ENCODE peak calls at places on chromosomes 6 and 20, in ten cellular contexts. One of them, this sample, is unnamed.

GRCh38 chr6:44662461-44663121 is 275.1 kb downstream of the CDC5L start:
- DNase-seq in NCI-H226: peak
- DNase-seq in DMS 273 treated with DMSO at 0.1 percent for 48 hours: no peak
- DNase-seq in GM23338: peak
- DNase-seq in fibroblast of lung: no peak
- DNase-seq in ELR: peak
- DNase-seq in psoas muscle: no peak
- DNase-seq in hypothalamus: no peak
- DNase-seq in A549: no peak
- DNase-seq in dorsolateral prefrontal cortex: no peak
- DNase-seq in this sample: no peak

GRCh38 chr6:105226598-105227291 is 46.9 kb upstream of the POPDC3 start:
- DNase-seq in NCI-H226: no peak
- DNase-seq in DMS 273 treated with DMSO at 0.1 percent for 48 hours: no peak
- DNase-seq in GM23338: no peak
- DNase-seq in fibroblast of lung: no peak
- DNase-seq in ELR: peak
- DNase-seq in psoas muscle: no peak
- DNase-seq in hypothalamus: no peak
- DNase-seq in A549: no peak
- DNase-seq in dorsolateral prefrontal cortex: no peak
- DNase-seq in this sample: no peak

GRCh38 chr6:46655803-46656202 is 3.0 kb downstream of the SLC25A27 start:
- DNase-seq in NCI-H226: no peak
- DNase-seq in DMS 273 treated with DMSO at 0.1 percent for 48 hours: no peak
- DNase-seq in GM23338: peak
- DNase-seq in fibroblast of lung: no peak
- DNase-seq in ELR: peak
- DNase-seq in psoas muscle: no peak
- DNase-seq in hypothalamus: no peak
- DNase-seq in A549: peak
- DNase-seq in dorsolateral prefrontal cortex: no peak
- DNase-seq in this sample: no peak

GRCh38 chr6:128007658-128008057 is 106.8 kb upstream of the THEMIS start:
- DNase-seq in NCI-H226: no peak
- DNase-seq in DMS 273 treated with DMSO at 0.1 percent for 48 hours: no peak
- DNase-seq in GM23338: no peak
- DNase-seq in fibroblast of lung: peak
- DNase-seq in ELR: no peak
- DNase-seq in psoas muscle: no peak
- DNase-seq in hypothalamus: no peak
- DNase-seq in A549: no peak
- DNase-seq in dorsolateral prefrontal cortex: no peak
- DNase-seq in this sample: no peak

GRCh38 chr6:144909753-144910280 is 624.7 kb downstream of the UTRN start:
- DNase-seq in NCI-H226: no peak
- DNase-seq in DMS 273 treated with DMSO at 0.1 percent for 48 hours: no peak
- DNase-seq in GM23338: no peak
- DNase-seq in fibroblast of lung: no peak
- DNase-seq in ELR: peak
- DNase-seq in psoas muscle: no peak
- DNase-seq in hypothalamus: no peak
- DNase-seq in A549: no peak
- DNase-seq in dorsolateral prefrontal cortex: no peak
- DNase-seq in this sample: peak

GRCh38 chr6:17725083-17725482 is 18.4 kb upstream of the NUP153 start:
- DNase-seq in NCI-H226: peak
- DNase-seq in DMS 273 treated with DMSO at 0.1 percent for 48 hours: peak
- DNase-seq in GM23338: peak
- DNase-seq in fibroblast of lung: peak
- DNase-seq in ELR: peak
- DNase-seq in psoas muscle: no peak
- DNase-seq in hypothalamus: no peak
- DNase-seq in A549: no peak
- DNase-seq in dorsolateral prefrontal cortex: no peak
- DNase-seq in this sample: peak

GRCh38 chr6:133432021-133432989 is 191.1 kb downstream of the EYA4 start:
- DNase-seq in NCI-H226: no peak
- DNase-seq in DMS 273 treated with DMSO at 0.1 percent for 48 hours: peak
- DNase-seq in GM23338: peak
- DNase-seq in fibroblast of lung: no peak
- DNase-seq in ELR: no peak
- DNase-seq in psoas muscle: peak
- DNase-seq in hypothalamus: no peak
- DNase-seq in A549: no peak
- DNase-seq in dorsolateral prefrontal cortex: no peak
- DNase-seq in this sample: no peak

GRCh38 chr20:46688151-46689081 is 828 bp downstream of the TP53RK start:
- DNase-seq in NCI-H226: no peak
- DNase-seq in DMS 273 treated with DMSO at 0.1 percent for 48 hours: no peak
- DNase-seq in GM23338: no peak
- DNase-seq in fibroblast of lung: peak
- DNase-seq in ELR: peak
- DNase-seq in psoas muscle: no peak
- DNase-seq in hypothalamus: no peak
- DNase-seq in A549: no peak
- DNase-seq in dorsolateral prefrontal cortex: no peak
- DNase-seq in this sample: no peak

GRCh38 chr6:67300430-67301040 is 1334.5 kb upstream of the ADGRB3 start:
- DNase-seq in NCI-H226: no peak
- DNase-seq in DMS 273 treated with DMSO at 0.1 percent for 48 hours: no peak
- DNase-seq in GM23338: no peak
- DNase-seq in fibroblast of lung: no peak
- DNase-seq in ELR: no peak
- DNase-seq in psoas muscle: no peak
- DNase-seq in hypothalamus: no peak
- DNase-seq in A549: no peak
- DNase-seq in dorsolateral prefrontal cortex: no peak
- DNase-seq in this sample: no peak

GRCh38 chr6:73389854-73390253 is 4.8 kb upstream of the DDX43 start:
- DNase-seq in NCI-H226: no peak
- DNase-seq in DMS 273 treated with DMSO at 0.1 percent for 48 hours: no peak
- DNase-seq in GM23338: peak
- DNase-seq in fibroblast of lung: no peak
- DNase-seq in ELR: no peak
- DNase-seq in psoas muscle: no peak
- DNase-seq in hypothalamus: no peak
- DNase-seq in A549: no peak
- DNase-seq in dorsolateral prefrontal cortex: no peak
- DNase-seq in this sample: no peak

GRCh38 chr20:33846291-33846916 is 35.3 kb downstream of the CHMP4B start:
- DNase-seq in NCI-H226: no peak
- DNase-seq in DMS 273 treated with DMSO at 0.1 percent for 48 hours: peak
- DNase-seq in GM23338: no peak
- DNase-seq in fibroblast of lung: peak
- DNase-seq in ELR: no peak
- DNase-seq in psoas muscle: peak
- DNase-seq in hypothalamus: no peak
- DNase-seq in A549: no peak
- DNase-seq in dorsolateral prefrontal cortex: peak
- DNase-seq in this sample: no peak

GRCh38 chr6:107550906-107551305 is 61.0 kb downstream of the SOBP start:
- DNase-seq in NCI-H226: no peak
- DNase-seq in DMS 273 treated with DMSO at 0.1 percent for 48 hours: no peak
- DNase-seq in GM23338: no peak
- DNase-seq in fibroblast of lung: no peak
- DNase-seq in ELR: no peak
- DNase-seq in psoas muscle: no peak
- DNase-seq in hypothalamus: no peak
- DNase-seq in A549: no peak
- DNase-seq in dorsolateral prefrontal cortex: no peak
- DNase-seq in this sample: no peak

GRCh38 chr6:133568970-133569889 is 319.7 kb upstream of the TCF21 start:
- DNase-seq in NCI-H226: peak
- DNase-seq in DMS 273 treated with DMSO at 0.1 percent for 48 hours: peak
- DNase-seq in GM23338: peak
- DNase-seq in fibroblast of lung: peak
- DNase-seq in ELR: peak
- DNase-seq in psoas muscle: peak
- DNase-seq in hypothalamus: no peak
- DNase-seq in A549: peak
- DNase-seq in dorsolateral prefrontal cortex: no peak
- DNase-seq in this sample: peak

GRCh38 chr20:57398231-57398821 is 7.1 kb downstream of the RBM38 start:
- DNase-seq in NCI-H226: no peak
- DNase-seq in DMS 273 treated with DMSO at 0.1 percent for 48 hours: no peak
- DNase-seq in GM23338: no peak
- DNase-seq in fibroblast of lung: no peak
- DNase-seq in ELR: no peak
- DNase-seq in psoas muscle: peak
- DNase-seq in hypothalamus: no peak
- DNase-seq in A549: no peak
- DNase-seq in dorsolateral prefrontal cortex: no peak
- DNase-seq in this sample: no peak

GRCh38 chr6:111564482-111564945 is 41.2 kb downstream of the TRAF3IP2 start:
- DNase-seq in NCI-H226: no peak
- DNase-seq in DMS 273 treated with DMSO at 0.1 percent for 48 hours: peak
- DNase-seq in GM23338: no peak
- DNase-seq in fibroblast of lung: peak
- DNase-seq in ELR: peak
- DNase-seq in psoas muscle: peak
- DNase-seq in hypothalamus: no peak
- DNase-seq in A549: no peak
- DNase-seq in dorsolateral prefrontal cortex: peak
- DNase-seq in this sample: peak

GRCh38 chr20:62566266-62566665 is 76.0 kb upstream of the SLCO4A1 start:
- DNase-seq in NCI-H226: no peak
- DNase-seq in DMS 273 treated with DMSO at 0.1 percent for 48 hours: no peak
- DNase-seq in GM23338: no peak
- DNase-seq in fibroblast of lung: no peak
- DNase-seq in ELR: no peak
- DNase-seq in psoas muscle: no peak
- DNase-seq in hypothalamus: no peak
- DNase-seq in A549: no peak
- DNase-seq in dorsolateral prefrontal cortex: no peak
- DNase-seq in this sample: no peak

GRCh38 chr20:63121749-63122405 is 94.1 kb downstream of the YTHDF1 start:
- DNase-seq in NCI-H226: no peak
- DNase-seq in DMS 273 treated with DMSO at 0.1 percent for 48 hours: no peak
- DNase-seq in GM23338: no peak
- DNase-seq in fibroblast of lung: no peak
- DNase-seq in ELR: no peak
- DNase-seq in psoas muscle: peak
- DNase-seq in hypothalamus: no peak
- DNase-seq in A549: no peak
- DNase-seq in dorsolateral prefrontal cortex: peak
- DNase-seq in this sample: no peak

This sample was measured in HCEC 1CT.